ENCODE peak calls at places on chromosomes 5 and 9, in ten cellular contexts. G is activated CD8-positive, alpha-beta T cell treated with anti-CD3 and anti-CD28 coated beads for 36 hours; K is heart right ventricle; M is sciatic nerve; C is AG04449; W is caudate nucleus; A is osteoblast; P is RPMI8226; O is LHCN-M2; B is AG09309. I is an unnamed sample.

GRCh38 chr9:117153021-117153420 is 261.8 kb downstream of the ASTN2 start:
- DNase-seq in G (no peak), K (no peak), M (no peak), C (peak), W (no peak), A (no peak), P (no peak), O (peak), B (no peak), I (no peak)

GRCh38 chr5:154309361-154309725 is 118.8 kb downstream of the GALNT10 start:
- DNase-seq in G (no peak), K (no peak), M (no peak), C (no peak), W (no peak), A (peak), P (no peak), O (peak), B (no peak), I (no peak)

GRCh38 chr5:91641730-91642350 is 258.7 kb upstream of the ARRDC3 start:
- DNase-seq in G (no peak), K (no peak), M (no peak), C (no peak), W (no peak), A (no peak), P (peak), O (peak), B (peak), I (no peak)

GRCh38 chr5:181199881-181200282 is 5.1 kb downstream of the TRIM7 start:
- DNase-seq in G (no peak), K (no peak), M (no peak), C (no peak), W (no peak), A (peak), P (no peak), O (no peak), B (no peak), I (no peak)

GRCh38 chr9:18611946-18612345 is 138.0 kb downstream of the ADAMTSL1 start:
- DNase-seq in G (no peak), K (no peak), M (no peak), C (no peak), W (no peak), A (no peak), P (no peak), O (no peak), B (no peak), I (no peak)

GRCh38 chr9:38284768-38285080 is 107.8 kb upstream of the ALDH1B1 start:
- DNase-seq in G (no peak), K (no peak), M (no peak), C (no peak), W (no peak), A (no peak), P (no peak), O (no peak), B (no peak), I (no peak)

GRCh38 chr9:126301985-126302603 is 24.5 kb upstream of the MVB12B start:
- DNase-seq in G (peak), K (no peak), M (no peak), C (peak), W (peak), A (peak), P (peak), O (peak), B (peak), I (no peak)

GRCh38 chr9:135463140-135463539 is 16.4 kb upstream of the PPP1R26 start:
- DNase-seq in G (no peak), K (no peak), M (no peak), C (no peak), W (no peak), A (peak), P (peak), O (peak), B (no peak), I (no peak)

GRCh38 chr5:41641621-41642020 is 131.2 kb upstream of the PLCXD3 start:
- DNase-seq in G (no peak), K (no peak), M (no peak), C (no peak), W (no peak), A (no peak), P (no peak), O (no peak), B (no peak), I (no peak)

GRCh38 chr9:109863961-109864360 is 84.0 kb downstream of the PALM2AKAP2 start:
- DNase-seq in G (no peak), K (peak), M (no peak), C (no peak), W (no peak), A (no peak), P (no peak), O (no peak), B (no peak), I (no peak)

GRCh38 chr9:136690841-136691261 is 3.6 kb upstream of the AGPAT2 start:
- DNase-seq in G (no peak), K (peak), M (no peak), C (no peak), W (no peak), A (no peak), P (peak), O (no peak), B (no peak), I (no peak)

I was measured in posterior cingulate gyrus.